ENCODE peak calls at places on chromosomes 16 and 17, in seven cellular contexts. One of them, this sample, is unnamed.
A peak's percentile ranks its signal among the peaks of the same experiment; 100 is the strongest.

GRCh38 chr16:57084996-57085395 is 7.4 kb upstream of the CPNE2 start:
- DNase-seq in esophagus squamous epithelium: no peak
- DNase-seq in activated B cell treated with CpG ODN at 0.5 μM for 24 hours: no peak
- DNase-seq in kidney: no peak
- DNase-seq in neural progenitor cell: no peak
- DNase-seq in GM20000: no peak
- DNase-seq in choroid plexus epithelial cell: no peak
- DNase-seq in this sample: no peak

GRCh38 chr17:4086041-4086483 is 56.8 kb downstream of the ZZEF1 start:
- DNase-seq in esophagus squamous epithelium: no peak
- DNase-seq in neural progenitor cell: no peak
- DNase-seq in choroid plexus epithelial cell: no peak
- DNase-seq in GM20000: peak; percentile 26
- DNase-seq in kidney: no peak
- DNase-seq in activated B cell treated with CpG ODN at 0.5 μM for 24 hours: no peak
- DNase-seq in this sample: no peak

GRCh38 chr16:48001306-48001885 is 154.4 kb downstream of the ABCC12 start:
- DNase-seq in kidney: no peak
- DNase-seq in activated B cell treated with CpG ODN at 0.5 μM for 24 hours: no peak
- DNase-seq in GM20000: no peak
- DNase-seq in neural progenitor cell: no peak
- DNase-seq in choroid plexus epithelial cell: no peak
- DNase-seq in esophagus squamous epithelium: no peak
- DNase-seq in this sample: peak; percentile 19

GRCh38 chr17:73141411-73141810 is 23.4 kb upstream of the SSTR2 start:
- DNase-seq in esophagus squamous epithelium: no peak
- DNase-seq in neural progenitor cell: no peak
- DNase-seq in kidney: no peak
- DNase-seq in activated B cell treated with CpG ODN at 0.5 μM for 24 hours: no peak
- DNase-seq in choroid plexus epithelial cell: no peak
- DNase-seq in GM20000: no peak
- DNase-seq in this sample: no peak

GRCh38 chr17:47884905-47885735 is 10.9 kb upstream of the SP2 start:
- DNase-seq in GM20000: no peak
- DNase-seq in activated B cell treated with CpG ODN at 0.5 μM for 24 hours: no peak
- DNase-seq in neural progenitor cell: no peak
- DNase-seq in choroid plexus epithelial cell: no peak
- DNase-seq in esophagus squamous epithelium: no peak
- DNase-seq in kidney: no peak
- DNase-seq in this sample: no peak

GRCh38 chr17:41734139-41734948 is at the start of gene HAP1:
- DNase-seq in choroid plexus epithelial cell: peak; percentile 17
- DNase-seq in neural progenitor cell: peak; percentile 79
- DNase-seq in kidney: peak; percentile 81
- DNase-seq in activated B cell treated with CpG ODN at 0.5 μM for 24 hours: peak; percentile 37
- DNase-seq in GM20000: no peak
- DNase-seq in esophagus squamous epithelium: no peak
- DNase-seq in this sample: no peak

GRCh38 chr16:79320956-79321355 is 279.6 kb downstream of the MAF start:
- DNase-seq in choroid plexus epithelial cell: no peak
- DNase-seq in kidney: no peak
- DNase-seq in GM20000: no peak
- DNase-seq in activated B cell treated with CpG ODN at 0.5 μM for 24 hours: no peak
- DNase-seq in esophagus squamous epithelium: no peak
- DNase-seq in neural progenitor cell: no peak
- DNase-seq in this sample: no peak

GRCh38 chr17:81510524-81510797 is 2.1 kb downstream of the ACTG1 start:
- DNase-seq in GM20000: no peak
- DNase-seq in activated B cell treated with CpG ODN at 0.5 μM for 24 hours: no peak
- DNase-seq in kidney: no peak
- DNase-seq in neural progenitor cell: no peak
- DNase-seq in choroid plexus epithelial cell: peak; percentile 23
- DNase-seq in esophagus squamous epithelium: no peak
- DNase-seq in this sample: no peak

GRCh38 chr17:77127735-77128361 is 12.9 kb upstream of the SEC14L1 start:
- DNase-seq in esophagus squamous epithelium: no peak
- DNase-seq in choroid plexus epithelial cell: peak; percentile 97
- DNase-seq in GM20000: no peak
- DNase-seq in kidney: peak; percentile 91
- DNase-seq in neural progenitor cell: no peak
- DNase-seq in activated B cell treated with CpG ODN at 0.5 μM for 24 hours: no peak
- DNase-seq in this sample: no peak

GRCh38 chr17:8935194-8935593 is 30.3 kb downstream of the PIK3R5 start:
- DNase-seq in neural progenitor cell: no peak
- DNase-seq in kidney: no peak
- DNase-seq in GM20000: no peak
- DNase-seq in esophagus squamous epithelium: no peak
- DNase-seq in activated B cell treated with CpG ODN at 0.5 μM for 24 hours: no peak
- DNase-seq in choroid plexus epithelial cell: no peak
- DNase-seq in this sample: no peak

GRCh38 chr17:80361495-80362220 is 53.3 kb upstream of the ENDOV start:
- DNase-seq in choroid plexus epithelial cell: peak; percentile 16
- DNase-seq in activated B cell treated with CpG ODN at 0.5 μM for 24 hours: no peak
- DNase-seq in neural progenitor cell: peak; percentile 70
- DNase-seq in GM20000: no peak
- DNase-seq in kidney: peak; percentile 51
- DNase-seq in esophagus squamous epithelium: no peak
- DNase-seq in this sample: peak; percentile 56
- TF ChIP-seq CTCF in choroid plexus epithelial cell: peak; percentile 49
- TF ChIP-seq CTCF in activated B cell treated with CpG ODN at 0.5 μM for 24 hours: no peak
- TF ChIP-seq CTCF in neural progenitor cell: peak; percentile 66
- TF ChIP-seq CTCF in GM20000: peak; percentile 1
- TF ChIP-seq CTCF in kidney: no peak
- TF ChIP-seq CTCF in esophagus squamous epithelium: peak; percentile 17
- TF ChIP-seq CTCF in this sample: peak; percentile 30

GRCh38 chr17:1787301-1787902 is 25.5 kb downstream of the SERPINF1 start:
- DNase-seq in kidney: peak; percentile 75
- DNase-seq in choroid plexus epithelial cell: peak; percentile 92
- DNase-seq in activated B cell treated with CpG ODN at 0.5 μM for 24 hours: no peak
- DNase-seq in GM20000: no peak
- DNase-seq in neural progenitor cell: no peak
- DNase-seq in esophagus squamous epithelium: no peak
- DNase-seq in this sample: no peak
- TF ChIP-seq CTCF in kidney: no peak
- TF ChIP-seq CTCF in choroid plexus epithelial cell: no peak
- TF ChIP-seq CTCF in activated B cell treated with CpG ODN at 0.5 μM for 24 hours: no peak
- TF ChIP-seq CTCF in GM20000: no peak
- TF ChIP-seq CTCF in neural progenitor cell: no peak
- TF ChIP-seq CTCF in esophagus squamous epithelium: no peak
- TF ChIP-seq CTCF in this sample: no peak

GRCh38 chr17:29862951-29863350 is 67.1 kb downstream of the SSH2 start:
- DNase-seq in activated B cell treated with CpG ODN at 0.5 μM for 24 hours: no peak
- DNase-seq in neural progenitor cell: no peak
- DNase-seq in kidney: no peak
- DNase-seq in GM20000: no peak
- DNase-seq in choroid plexus epithelial cell: no peak
- DNase-seq in esophagus squamous epithelium: no peak
- DNase-seq in this sample: no peak

GRCh38 chr17:29866746-29867404 is 63.2 kb downstream of the SSH2 start:
- DNase-seq in choroid plexus epithelial cell: no peak
- DNase-seq in activated B cell treated with CpG ODN at 0.5 μM for 24 hours: no peak
- DNase-seq in esophagus squamous epithelium: no peak
- DNase-seq in GM20000: no peak
- DNase-seq in kidney: no peak
- DNase-seq in neural progenitor cell: no peak
- DNase-seq in this sample: no peak

GRCh38 chr17:29870836-29871430 is 59.1 kb downstream of the SSH2 start:
- DNase-seq in kidney: no peak
- DNase-seq in activated B cell treated with CpG ODN at 0.5 μM for 24 hours: no peak
- DNase-seq in GM20000: no peak
- DNase-seq in esophagus squamous epithelium: no peak
- DNase-seq in neural progenitor cell: no peak
- DNase-seq in choroid plexus epithelial cell: peak; percentile 43
- DNase-seq in this sample: no peak

GRCh38 chr17:29862127-29862526 is 67.9 kb downstream of the SSH2 start:
- DNase-seq in activated B cell treated with CpG ODN at 0.5 μM for 24 hours: no peak
- DNase-seq in esophagus squamous epithelium: no peak
- DNase-seq in GM20000: no peak
- DNase-seq in neural progenitor cell: no peak
- DNase-seq in choroid plexus epithelial cell: no peak
- DNase-seq in kidney: no peak
- DNase-seq in this sample: no peak

GRCh38 chr17:29867643-29868181 is 62.3 kb downstream of the SSH2 start:
- DNase-seq in activated B cell treated with CpG ODN at 0.5 μM for 24 hours: no peak
- DNase-seq in GM20000: no peak
- DNase-seq in neural progenitor cell: no peak
- DNase-seq in esophagus squamous epithelium: no peak
- DNase-seq in kidney: no peak
- DNase-seq in choroid plexus epithelial cell: peak; percentile 31
- DNase-seq in this sample: no peak
- TF ChIP-seq CTCF in activated B cell treated with CpG ODN at 0.5 μM for 24 hours: no peak
- TF ChIP-seq CTCF in GM20000: no peak
- TF ChIP-seq CTCF in neural progenitor cell: peak; percentile 39
- TF ChIP-seq CTCF in esophagus squamous epithelium: no peak
- TF ChIP-seq CTCF in kidney: peak; percentile 12
- TF ChIP-seq CTCF in choroid plexus epithelial cell: peak; percentile 24
- TF ChIP-seq CTCF in this sample: peak; percentile 53

GRCh38 chr17:31461227-31461810 is 69.8 kb downstream of the RAB11FIP4 start:
- DNase-seq in activated B cell treated with CpG ODN at 0.5 μM for 24 hours: no peak
- DNase-seq in choroid plexus epithelial cell: no peak
- DNase-seq in esophagus squamous epithelium: no peak
- DNase-seq in kidney: no peak
- DNase-seq in neural progenitor cell: no peak
- DNase-seq in GM20000: no peak
- DNase-seq in this sample: no peak
- TF ChIP-seq CTCF in activated B cell treated with CpG ODN at 0.5 μM for 24 hours: no peak
- TF ChIP-seq CTCF in choroid plexus epithelial cell: no peak
- TF ChIP-seq CTCF in esophagus squamous epithelium: no peak
- TF ChIP-seq CTCF in kidney: no peak
- TF ChIP-seq CTCF in neural progenitor cell: no peak
- TF ChIP-seq CTCF in GM20000: no peak
- TF ChIP-seq CTCF in this sample: no peak